ENCODE peak calls at places on chromosomes 16 and 17, in six cellular contexts. W, U, G, C, F and N are unnamed samples.
A peak's percentile ranks its signal among the peaks of the same experiment; 100 is the strongest.

GRCh38 chr16:10740845-10741208 is 2.8 kb upstream of the NUBP1 start:
- DNase-seq in W (no peak), U (no peak), G (no peak), C (no peak), F (no peak), N (no peak)

GRCh38 chr16:12459993-12460392 is 343.7 kb downstream of the CPPED1 start:
- DNase-seq in W (no peak), U (no peak), G (no peak), C (no peak), F (no peak), N (no peak)

GRCh38 chr17:51739245-51739886 is 419.1 kb downstream of the CA10 start:
- DNase-seq in W (no peak), U (no peak), G (no peak), C (no peak), F (no peak), N (no peak)

GRCh38 chr17:74430706-74431567 is 951 bp upstream of the GPRC5C start:
- DNase-seq in W (peak; percentile 78), U (peak; percentile 4), G (no peak), C (peak; percentile 79), F (peak; percentile 66), N (peak; percentile 85)

GRCh38 chr17:78784397-78784751 is 2.3 kb upstream of the CYTH1 start:
- DNase-seq in W (no peak), U (no peak), G (no peak), C (no peak), F (no peak), N (no peak)

GRCh38 chr16:1123525-1124230 is 27.6 kb upstream of the C1QTNF8 start:
- DNase-seq in W (no peak), U (no peak), G (no peak), C (no peak), F (no peak), N (no peak)

GRCh38 chr16:28063047-28063521 is 430 bp downstream of the GSG1L start:
- DNase-seq in W (peak; percentile 60), U (peak; percentile 10), G (no peak), C (no peak), F (no peak), N (peak; percentile 3)

GRCh38 chr17:70668276-70668937 is 499.1 kb downstream of the KCNJ2 start:
- DNase-seq in W (no peak), U (no peak), G (no peak), C (no peak), F (no peak), N (no peak)

GRCh38 chr17:69728816-69729215 is 314.3 kb downstream of the MAP2K6 start:
- DNase-seq in W (no peak), U (no peak), G (no peak), C (no peak), F (no peak), N (no peak)

GRCh38 chr17:2068589-2069051 is 13.7 kb downstream of the HIC1 start:
- DNase-seq in W (no peak), U (peak; percentile 90), G (no peak), C (no peak), F (no peak), N (peak; percentile 80)

GRCh38 chr16:68000450-68000849 is 1.2 kb upstream of the DPEP2 start:
- DNase-seq in W (no peak), U (no peak), G (no peak), C (no peak), F (no peak), N (peak; percentile 13)

GRCh38 chr16:68000024-68000423 is 740 bp upstream of the DPEP2 start:
- DNase-seq in W (no peak), U (no peak), G (no peak), C (no peak), F (no peak), N (no peak)

GRCh38 chr16:68005786-68006286 is 6.6 kb upstream of the DPEP2 start:
- DNase-seq in W (no peak), U (no peak), G (peak; percentile 62), C (no peak), F (no peak), N (no peak)

GRCh38 chr16:68003031-68003430 is 3.7 kb upstream of the DPEP2 start:
- DNase-seq in W (no peak), U (peak; percentile 54), G (no peak), C (no peak), F (no peak), N (peak; percentile 16)
- H4K91ac ChIP-seq in W (no peak overlapping the region), U (no peak overlapping the region), G (no peak overlapping the region), C (no peak overlapping the region), F (no peak overlapping the region), N (no peak overlapping the region)

DNA sequence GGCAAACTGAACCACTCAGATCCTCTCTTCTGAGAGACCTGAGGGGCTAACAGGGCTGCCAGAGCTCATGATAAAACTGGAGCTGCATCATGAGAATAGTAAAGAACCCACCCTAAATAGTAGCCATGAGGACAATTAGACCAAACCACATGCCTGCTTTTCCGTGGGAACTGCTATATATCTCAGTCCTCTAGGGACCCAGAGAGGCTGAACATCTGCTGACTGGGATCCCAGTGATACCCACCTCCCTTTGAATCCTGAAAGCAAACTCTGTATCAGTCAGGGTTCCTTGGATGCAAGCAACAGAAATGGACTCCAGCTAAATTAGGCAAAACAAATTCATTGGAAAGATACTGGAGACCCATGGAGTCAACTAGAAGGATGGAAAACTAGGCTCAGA is 6.5 kb downstream of the MT1X start:
- DNase-seq in W (no peak), U (no peak), G (no peak), C (no peak), F (no peak), N (no peak)
- H2AK5ac ChIP-seq in W (no peak overlapping the region), U (no peak overlapping the region), G (no peak overlapping the region), C (no peak overlapping the region), F (no peak overlapping the region), N (no peak overlapping the region)

GRCh38 chr17:76026714-76027158 is 370 bp downstream of the EVPL start:
- DNase-seq in W (no peak), U (no peak), G (no peak), C (peak; percentile 46), F (no peak), N (no peak)
- H3K9ac ChIP-seq in W (no peak overlapping the region), U (no peak overlapping the region), G (no peak overlapping the region), C (no peak overlapping the region), F (no peak overlapping the region), N (no peak overlapping the region)

DNA sequence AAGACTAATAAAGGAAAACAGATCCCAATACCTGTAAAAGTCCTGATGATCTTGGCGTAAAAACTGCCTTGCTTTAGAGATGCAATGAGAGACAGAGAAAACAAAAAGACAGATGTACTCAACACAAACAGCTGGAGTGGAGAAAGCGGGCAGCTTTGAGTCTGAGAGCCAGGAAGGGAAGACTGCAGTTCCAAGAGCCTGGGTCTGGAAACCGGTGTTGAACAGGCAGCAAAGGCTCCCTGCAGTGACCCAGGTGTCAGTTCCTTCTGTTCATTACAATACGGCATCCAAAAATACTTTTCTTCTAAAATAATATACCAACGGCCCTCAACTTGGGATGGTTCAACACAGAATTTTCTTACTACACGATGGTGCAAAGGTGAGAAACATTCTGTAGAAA is 29.6 kb downstream of the VPS53 start:
- DNase-seq in W (no peak), U (no peak), G (no peak), C (no peak), F (no peak), N (no peak)
- H4K91ac ChIP-seq in W (no peak overlapping the region), U (no peak overlapping the region), G (no peak overlapping the region), C (no peak overlapping the region), F (no peak overlapping the region), N (no peak overlapping the region)

DNA sequence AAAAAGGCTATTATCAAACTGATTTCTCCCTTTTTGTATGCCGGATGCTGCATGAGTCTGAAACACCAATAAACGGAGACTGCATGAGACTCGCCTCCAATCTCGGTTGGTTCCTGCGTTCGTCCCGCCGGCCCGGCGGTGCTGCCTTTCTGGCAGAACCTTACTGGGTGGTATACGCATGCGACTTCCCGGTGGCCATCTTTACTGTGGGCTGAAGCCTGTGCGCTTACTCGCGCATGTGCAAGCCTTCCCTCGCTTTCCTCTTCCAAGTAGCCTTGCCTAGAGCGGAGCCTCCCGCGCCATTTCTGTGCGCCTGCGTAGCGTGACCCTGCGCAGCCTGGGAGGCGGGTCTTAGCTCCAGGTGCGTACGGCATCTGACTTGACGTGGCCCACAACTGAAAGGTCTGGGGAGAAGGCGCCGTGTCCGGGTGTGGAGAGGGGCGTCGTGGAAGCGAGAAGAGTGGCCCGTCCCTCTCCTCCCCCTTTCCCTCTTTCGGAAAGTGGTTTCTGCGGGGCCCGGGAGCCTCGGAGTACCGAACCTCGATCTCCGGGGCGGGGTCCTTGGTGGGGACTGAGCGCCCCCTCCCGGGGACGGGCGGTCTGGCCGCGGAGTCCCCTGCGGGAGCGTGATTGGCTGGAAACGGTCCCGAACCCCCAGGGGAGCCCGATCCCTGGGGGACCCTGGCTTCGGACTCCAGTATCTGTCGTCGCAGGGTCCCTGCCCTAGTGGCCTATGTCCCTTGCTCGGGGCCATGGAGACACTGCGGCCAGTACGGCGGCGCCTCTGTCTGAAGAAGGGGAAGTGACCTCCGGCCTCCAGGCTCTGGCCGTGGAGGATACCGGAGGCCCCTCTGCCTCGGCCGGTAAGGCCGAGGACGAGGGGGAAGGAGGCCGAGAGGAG is at the start of gene PAGR1:
- DNase-seq in W (peak; percentile 98), U (peak; percentile 100), G (peak; percentile 100), C (peak; percentile 99), F (peak; percentile 98), N (peak; percentile 99)
- H2AK5ac ChIP-seq in W (no peak within 1 kb of the TSS), U (peak within 1 kb of the TSS; percentile 94), G (peak within 1 kb of the TSS; percentile 42), C (no peak within 1 kb of the TSS), F (peak within 1 kb of the TSS; percentile 94), N (no peak within 1 kb of the TSS)

GRCh38 chr17:46773676-46774075 is 44.8 kb downstream of the WNT3 start:
- DNase-seq in W (no peak), U (no peak), G (no peak), C (peak; percentile 47), F (no peak), N (no peak)

GRCh38 chr17:46772013-46772878 is 46.2 kb downstream of the WNT3 start:
- DNase-seq in W (peak; percentile 86), U (no peak), G (no peak), C (peak; percentile 97), F (peak; percentile 59), N (peak; percentile 32)

GRCh38 chr17:46774108-46774737 is 44.3 kb downstream of the WNT3 start:
- DNase-seq in W (no peak), U (no peak), G (no peak), C (peak; percentile 37), F (no peak), N (no peak)

GRCh38 chr17:46771601-46772012 is 46.9 kb downstream of the WNT3 start:
- DNase-seq in W (no peak), U (no peak), G (no peak), C (peak; percentile 72), F (peak; percentile 58), N (peak; percentile 28)

DNA sequence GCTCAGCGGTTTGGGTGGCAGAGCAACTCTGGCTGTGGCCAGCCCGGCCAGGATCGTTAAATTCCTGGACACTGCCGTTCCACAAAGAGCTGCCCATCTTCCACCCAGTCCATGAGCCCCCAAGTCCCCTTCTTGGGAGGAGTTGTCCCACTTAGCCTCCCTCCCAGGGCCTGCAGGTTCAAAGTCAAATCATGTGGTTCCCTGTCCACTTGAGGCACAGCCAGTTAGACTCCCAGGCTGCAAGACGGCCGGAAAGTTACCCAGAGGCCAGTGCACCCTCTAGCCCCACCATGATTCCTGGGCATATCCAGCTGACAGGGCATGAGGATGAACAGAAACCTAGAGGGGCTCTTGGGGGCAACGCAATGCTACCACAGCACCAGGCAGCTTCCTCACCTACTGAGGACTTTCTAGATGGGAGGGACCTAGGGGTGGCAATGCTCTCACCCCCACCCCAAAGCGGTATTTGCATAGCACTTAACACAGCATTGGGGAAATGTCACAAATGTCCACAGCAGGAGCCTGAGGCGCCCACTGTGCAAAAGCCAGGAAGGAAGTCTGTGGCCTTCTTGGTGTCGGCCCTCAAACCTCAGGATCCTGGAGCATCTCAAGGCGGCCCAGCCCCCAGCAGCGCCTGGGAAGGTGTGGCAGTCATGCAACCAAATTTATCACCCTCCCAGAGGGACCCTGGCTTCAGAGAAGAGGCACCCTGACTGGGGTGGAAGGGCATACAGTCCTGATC is 45.4 kb downstream of the WNT3 start:
- DNase-seq in W (peak; percentile 71), U (no peak), G (no peak), C (peak; percentile 67), F (no peak), N (peak; percentile 18)
- H3K9ac ChIP-seq in W (peak overlapping the region; percentile 26), U (no peak overlapping the region), G (no peak overlapping the region), C (no peak overlapping the region), F (no peak overlapping the region), N (no peak overlapping the region)